ENCODE peak calls at places on chromosomes 7 and 10, in six cellular contexts. N, Z, E, M, C and A are unnamed samples.

GRCh38 chr10:30701471-30702173 is 72.1 kb upstream of the LYZL2 start:
- DNase-seq in M (no peak), Z (peak), N (peak), E (no peak), C (no peak), A (no peak)

GRCh38 chr7:28550580-28551205 is 138.4 kb downstream of the CREB5 start:
- DNase-seq in C (no peak), E (no peak), M (no peak), Z (no peak), N (no peak), A (no peak)

GRCh38 chr10:2210083-2210482 is 472.8 kb upstream of the ADARB2 start:
- DNase-seq in N (no peak), C (no peak), M (no peak), Z (no peak), E (no peak), A (no peak)

GRCh38 chr7:137488038-137488437 is 144.5 kb upstream of the PTN start:
- DNase-seq in Z (no peak), C (no peak), E (no peak), N (no peak), M (no peak), A (no peak)

GRCh38 chr10:79498431-79498830 is 13.9 kb upstream of the EIF5AL1 start:
- DNase-seq in N (no peak), E (no peak), M (no peak), C (no peak), Z (no peak), A (no peak)

GRCh38 chr7:596071-596818 is 76.6 kb upstream of the PDGFA start:
- DNase-seq in N (no peak), E (no peak), C (no peak), M (peak), Z (no peak), A (no peak)

GRCh38 chr10:18713077-18713476 is 53.8 kb downstream of the ARL5B start:
- DNase-seq in M (no peak), N (no peak), E (no peak), C (no peak), Z (peak), A (peak)

GRCh38 chr7:133360201-133360600 is 107.3 kb downstream of the EXOC4 start:
- DNase-seq in E (no peak), N (no peak), Z (no peak), M (no peak), C (no peak), A (no peak)

GRCh38 chr10:6386960-6387359 is 184.2 kb downstream of the PFKFB3 start:
- DNase-seq in M (no peak), C (no peak), E (no peak), N (no peak), Z (no peak), A (no peak)

GRCh38 chr7:102044641-102044983 is 227.2 kb downstream of the CUX1 start:
- DNase-seq in Z (no peak), N (no peak), C (no peak), E (no peak), M (no peak), A (no peak)

GRCh38 chr7:19989906-19990305 is 216.5 kb upstream of the TMEM196 start:
- DNase-seq in E (no peak), Z (peak), N (no peak), M (no peak), C (no peak), A (no peak)

GRCh38 chr7:149753370-149754233 is 19.8 kb downstream of the ZNF467 start:
- DNase-seq in Z (no peak), N (no peak), E (no peak), C (no peak), M (no peak), A (peak)

GRCh38 chr10:92938846-92939245 is 90.5 kb downstream of the EXOC6 start:
- DNase-seq in Z (no peak), C (no peak), M (no peak), E (no peak), N (no peak), A (no peak)

GRCh38 chr7:145644426-145645154 is 472.0 kb upstream of the CNTNAP2 start:
- DNase-seq in M (peak), Z (no peak), C (no peak), E (no peak), N (no peak), A (no peak)

GRCh38 chr7:73599916-73600315 is 21.5 kb upstream of the TBL2 start:
- DNase-seq in E (no peak), C (no peak), N (no peak), M (no peak), Z (no peak), A (no peak)

GRCh38 chr7:44060948-44061644 is 4.3 kb downstream of the PGAM2 start:
- DNase-seq in C (no peak), Z (no peak), N (no peak), M (peak), E (no peak), A (no peak)

GRCh38 chr10:29960261-29960660 is 99.1 kb downstream of the JCAD start:
- DNase-seq in Z (no peak), N (no peak), M (no peak), E (no peak), C (no peak), A (no peak)

GRCh38 chr7:95881597-95881996 is 109.2 kb downstream of the DYNC1I1 start:
- DNase-seq in C (no peak), N (no peak), Z (no peak), E (no peak), M (no peak), A (no peak)

GRCh38 chr10:110414563-110415309 is 83.0 kb upstream of the DUSP5 start:
- DNase-seq in N (peak), C (peak), Z (peak), M (no peak), E (peak), A (no peak)

GRCh38 chr10:100761191-100761590 is 15.8 kb downstream of the PAX2 start:
- DNase-seq in M (no peak), Z (no peak), C (no peak), E (no peak), N (no peak), A (no peak)

GRCh38 chr10:48306870-48307531 is 524 bp downstream of the MAPK8 start:
- DNase-seq in N (peak), C (no peak), Z (peak), E (peak), M (peak), A (no peak)

GRCh38 chr7:1694551-1694950 is 24.5 kb downstream of the ELFN1 start:
- DNase-seq in E (no peak), C (no peak), N (no peak), M (peak), Z (peak), A (no peak)

GRCh38 chr10:32971536-32972091 is 13.6 kb upstream of the ITGB1 start:
- DNase-seq in N (no peak), Z (no peak), C (no peak), E (no peak), M (no peak), A (no peak)

GRCh38 chr10:71378341-71379117 is 18.2 kb upstream of the CDH23 start:
- DNase-seq in N (no peak), M (no peak), C (peak), E (peak), Z (no peak), A (no peak)

GRCh38 chr7:87797798-87798403 is 78.3 kb downstream of the SLC25A40 start:
- DNase-seq in Z (peak), M (no peak), C (no peak), E (peak), N (peak), A (peak)

GRCh38 chr7:12917801-12918200 is 230.4 kb downstream of the ARL4A start:
- DNase-seq in Z (no peak), C (no peak), N (no peak), M (no peak), E (no peak), A (no peak)

GRCh38 chr10:12081879-12082560 is 13.3 kb downstream of the DHTKD1 start:
- DNase-seq in E (no peak), C (no peak), N (no peak), M (no peak), Z (no peak), A (no peak)

GRCh38 chr7:1933066-1933835 is 263.2 kb downstream of the ELFN1 start:
- DNase-seq in M (no peak), E (no peak), C (no peak), N (no peak), Z (no peak), A (no peak)